ENCODE peak calls at places on chromosomes 1 and 21, in ten cellular contexts. Z, J, K, W, O, M, D, T, U and A are unnamed samples.

GRCh38 chr21:38806942-38807284 is 1.2 kb downstream of the ETS2 start:
- DNase-seq in Z (no peak), J (no peak), K (no peak), W (no peak), O (no peak), M (no peak), D (peak; percentile 49), T (no peak), U (no peak), A (peak; percentile 29)

GRCh38 chr1:201054030-201054635 is 30.6 kb upstream of the KIF21B start:
- DNase-seq in Z (no peak), J (no peak), K (no peak), W (no peak), O (no peak), M (no peak), D (no peak), T (no peak), U (no peak), A (no peak)

GRCh38 chr1:18731148-18731547 is 100.5 kb downstream of the PAX7 start:
- DNase-seq in Z (no peak), J (no peak), K (no peak), W (no peak), O (no peak), M (no peak), D (no peak), T (no peak), U (no peak), A (no peak)

GRCh38 chr1:212062832-212063438 is 27.4 kb downstream of the DTL start:
- DNase-seq in Z (no peak), J (no peak), K (peak; percentile 66), W (no peak), O (no peak), M (no peak), D (peak; percentile 57), T (no peak), U (no peak), A (no peak)

GRCh38 chr1:176765608-176766007 is 302.6 kb downstream of the PAPPA2 start:
- DNase-seq in Z (no peak), J (no peak), K (no peak), W (no peak), O (no peak), M (no peak), D (no peak), T (no peak), U (no peak), A (no peak)

GRCh38 chr1:163826500-163826899 is 504.7 kb downstream of the NUF2 start:
- DNase-seq in Z (no peak), J (no peak), K (no peak), W (no peak), O (no peak), M (no peak), D (no peak), T (no peak), U (no peak), A (no peak)

GRCh38 chr1:37108596-37109188 is 74.4 kb upstream of the GRIK3 start:
- DNase-seq in Z (no peak), J (no peak), K (no peak), W (no peak), O (no peak), M (no peak), D (no peak), T (no peak), U (no peak), A (no peak)

GRCh38 chr1:39034114-39034654 is 8.0 kb downstream of the NDUFS5 start:
- DNase-seq in Z (peak; percentile 9), J (no peak), K (no peak), W (no peak), O (peak; percentile 1), M (no peak), D (no peak), T (no peak), U (no peak), A (no peak)

GRCh38 chr1:53944469-53945182 is 873 bp downstream of the IFT25 start:
- DNase-seq in Z (no peak), J (no peak), K (no peak), W (peak; percentile 28), O (no peak), M (no peak), D (no peak), T (no peak), U (no peak), A (peak; percentile 29)

GRCh38 chr1:175254190-175254589 is 61.6 kb upstream of the KIAA0040 start:
- DNase-seq in Z (no peak), J (no peak), K (no peak), W (no peak), O (no peak), M (peak; percentile 12), D (no peak), T (no peak), U (no peak), A (no peak)

GRCh38 chr1:164787834-164788231 is 228.8 kb downstream of the PBX1 start:
- DNase-seq in Z (no peak), J (no peak), K (no peak), W (no peak), O (no peak), M (no peak), D (no peak), T (no peak), U (no peak), A (no peak)

GRCh38 chr1:216627252-216627651 is 96.0 kb downstream of the ESRRG start:
- DNase-seq in Z (no peak), J (no peak), K (no peak), W (no peak), O (no peak), M (no peak), D (no peak), T (no peak), U (no peak), A (no peak)

GRCh38 chr1:226309398-226310122 is 596 bp upstream of the LIN9 start:
- DNase-seq in Z (no peak), J (no peak), K (no peak), W (peak; percentile 35), O (peak; percentile 46), M (peak; percentile 17), D (no peak), T (no peak), U (no peak), A (no peak)

GRCh38 chr1:210328032-210328745 is 513 bp upstream of the HHAT start:
- DNase-seq in Z (no peak), J (no peak), K (no peak), W (peak; percentile 40), O (no peak), M (peak; percentile 25), D (no peak), T (no peak), U (peak; percentile 34), A (peak; percentile 11)
- H3K4me1 ChIP-seq in Z (peaks cover 14% of the 10 kb centered on the region), J (peaks cover 11% of the 10 kb centered on the region), K (peaks cover 12% of the 10 kb centered on the region), W (no peaks in the 10 kb centered on the region), O (peaks cover 16% of the 10 kb centered on the region), M (peaks cover 29% of the 10 kb centered on the region), D (peaks cover 2% of the 10 kb centered on the region), T (peaks cover 13% of the 10 kb centered on the region), U (peaks cover 15% of the 10 kb centered on the region), A (peaks cover 8% of the 10 kb centered on the region)

DNA sequence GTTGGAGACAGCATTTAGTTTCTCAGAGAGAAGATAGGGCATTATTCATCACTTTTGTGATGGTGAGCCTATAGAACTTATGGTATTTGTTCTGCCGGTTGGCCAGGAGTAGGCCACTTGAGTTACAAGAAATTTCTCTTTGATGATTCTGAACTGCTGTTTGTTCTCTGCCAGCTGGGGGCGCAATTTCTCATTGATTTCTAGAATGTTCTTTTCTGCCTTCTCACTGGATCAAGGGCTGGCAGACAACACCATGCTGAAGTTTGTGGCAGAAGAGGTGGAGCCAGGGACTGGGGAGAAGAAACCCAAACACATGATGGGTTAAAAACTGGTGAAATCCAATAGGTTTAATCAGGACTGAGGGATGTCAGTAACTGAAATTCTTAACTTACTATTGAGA is 360.6 kb downstream of the FAM72C start:
- DNase-seq in Z (no peak), J (no peak), K (no peak), W (no peak), O (no peak), M (no peak), D (peak; percentile 1), T (no peak), U (no peak), A (no peak)
- TF ChIP-seq CTCF in Z (peak; percentile 12), J (no peak), K (no peak), W (no peak), O (no peak), M (no peak), D (peak; percentile 26), T (no peak), U (no peak), A (no peak)

GRCh38 chr21:35168702-35169101 is 119.6 kb upstream of the RUNX1 start:
- DNase-seq in Z (no peak), J (no peak), K (no peak), W (no peak), O (no peak), M (no peak), D (no peak), T (no peak), U (no peak), A (no peak)

GRCh38 chr21:35170244-35170756 is 121.2 kb upstream of the RUNX1 start:
- DNase-seq in Z (no peak), J (no peak), K (no peak), W (no peak), O (no peak), M (no peak), D (no peak), T (no peak), U (no peak), A (no peak)

GRCh38 chr21:35171385-35171784 is 122.3 kb upstream of the RUNX1 start:
- DNase-seq in Z (no peak), J (no peak), K (no peak), W (no peak), O (no peak), M (no peak), D (no peak), T (no peak), U (no peak), A (peak; percentile 50)

GRCh38 chr21:35170818-35171217 is 121.7 kb upstream of the RUNX1 start:
- DNase-seq in Z (no peak), J (no peak), K (no peak), W (no peak), O (no peak), M (no peak), D (no peak), T (no peak), U (no peak), A (no peak)

GRCh38 chr21:35169574-35169973 is 120.5 kb upstream of the RUNX1 start:
- DNase-seq in Z (no peak), J (no peak), K (no peak), W (no peak), O (no peak), M (no peak), D (no peak), T (no peak), U (no peak), A (no peak)
- H3K4me1 ChIP-seq in Z (no peaks in the 10 kb centered on the region), J (no peaks in the 10 kb centered on the region), K (no peaks in the 10 kb centered on the region), W (no peaks in the 10 kb centered on the region), O (no peaks in the 10 kb centered on the region), M (no peaks in the 10 kb centered on the region), D (no peaks in the 10 kb centered on the region), T (peaks cover 27% of the 10 kb centered on the region), U (no peaks in the 10 kb centered on the region), A (peaks cover 5% of the 10 kb centered on the region)

DNA sequence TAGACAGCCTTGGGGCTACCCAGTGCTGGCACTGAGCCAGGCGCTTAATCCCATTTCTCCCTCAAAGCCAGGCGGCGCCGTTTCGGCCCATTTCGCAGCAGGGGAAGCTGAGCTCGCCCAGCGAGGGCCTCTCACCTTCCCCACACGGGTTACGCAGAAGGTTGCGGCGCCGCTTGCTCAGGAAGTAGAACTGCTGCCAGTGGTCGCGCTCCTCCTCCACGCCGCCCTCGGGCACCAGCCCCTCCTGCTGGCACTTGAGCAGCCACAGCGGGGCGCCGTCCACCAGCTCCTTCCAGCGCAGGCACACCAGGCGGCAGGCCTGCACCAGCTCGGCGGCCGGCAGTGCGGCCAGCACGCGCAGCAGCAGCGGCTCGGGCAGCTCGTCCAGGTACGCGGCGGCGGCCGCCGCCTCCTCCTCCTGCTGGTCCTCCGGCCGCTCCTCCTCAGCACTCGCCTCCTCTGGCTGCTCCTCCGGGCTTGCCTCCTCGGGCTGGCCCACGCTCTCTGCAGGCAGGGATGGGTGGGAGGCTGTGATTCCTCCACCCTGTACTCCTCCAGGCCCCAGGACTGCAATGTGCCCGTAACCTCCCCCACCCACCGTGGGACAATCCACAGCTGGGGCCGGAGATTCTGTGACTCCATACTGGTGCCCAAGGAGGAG is 3.8 kb downstream of the FBXO2 start:
- DNase-seq in Z (peak; percentile 93), J (peak; percentile 68), K (peak; percentile 88), W (peak; percentile 72), O (peak; percentile 90), M (peak; percentile 61), D (peak; percentile 49), T (peak; percentile 65), U (peak; percentile 76), A (no peak)
- TF ChIP-seq CTCF in Z (peak; percentile 74), J (peak; percentile 70), K (peak; percentile 72), W (peak; percentile 68), O (peak; percentile 80), M (peak; percentile 69), D (peak; percentile 75), T (peak; percentile 63), U (peak; percentile 34), A (peak; percentile 79)